ENCODE peak calls at places on chromosomes 5 and 9, in nine cellular contexts. A is glutamatergic neuron; I is left cardiac atrium; M is stomach; F is pancreas; J is epithelial cell of esophagus; L is activated naive CD4-positive, alpha-beta T cell treated with anti-CD3 and anti-CD28 coated beads for 36 hours; G is psoas muscle; C is activated gamma-delta T cell treated with Interleukin-2 at 50 U/mL for 16 hours. K is an unnamed sample.

GRCh38 chr5:58060971-58061370 is 398.9 kb downstream of the PLK2 start:
- DNase-seq in J (peak; percentile 51), C (no peak), L (no peak), G (no peak), M (no peak), A (no peak), F (no peak), I (no peak), K (no peak)

GRCh38 chr5:152329191-152329590 is 75.9 kb downstream of the NMUR2 start:
- DNase-seq in M (no peak), F (no peak), G (no peak), A (no peak), I (no peak), J (peak; percentile 7), C (no peak), L (no peak), K (no peak)

GRCh38 chr5:32771037-32771436 is 59.9 kb downstream of the NPR3 start:
- DNase-seq in J (no peak), C (no peak), A (no peak), M (no peak), I (peak; percentile 34), F (peak; percentile 28), G (peak; percentile 52), L (no peak), K (no peak)

GRCh38 chr5:132487841-132488555 is 2.6 kb downstream of the IRF1 start:
- DNase-seq in G (no peak), I (no peak), F (no peak), A (no peak), J (no peak), L (no peak), M (peak; percentile 25), C (no peak), K (peak; percentile 12)

GRCh38 chr5:169753795-169754194 is 116.7 kb downstream of the DOCK2 start:
- DNase-seq in C (no peak), A (no peak), L (no peak), M (no peak), F (no peak), I (no peak), J (peak; percentile 56), G (no peak), K (no peak)

GRCh38 chr5:7957329-7957728 is 88.4 kb downstream of the MTRR start:
- DNase-seq in L (no peak), J (no peak), C (no peak), G (no peak), M (no peak), A (no peak), I (no peak), F (no peak), K (no peak)

GRCh38 chr5:89372176-89372575 is 489.2 kb upstream of the MEF2C start:
- DNase-seq in J (no peak), C (no peak), A (no peak), G (no peak), F (no peak), M (no peak), L (no peak), I (no peak), K (no peak)

GRCh38 chr5:57488308-57488955 is 5.8 kb upstream of the ACTBL2 start:
- DNase-seq in A (no peak), M (no peak), F (no peak), I (no peak), J (peak; percentile 21), L (no peak), C (no peak), G (no peak), K (no peak)

GRCh38 chr5:124847907-124848306 is 101.5 kb upstream of the ZNF608 start:
- DNase-seq in C (no peak), L (no peak), A (no peak), J (no peak), I (no peak), G (no peak), F (no peak), M (no peak), K (no peak)

GRCh38 chr5:154276932-154277331 is 86.4 kb downstream of the GALNT10 start:
- DNase-seq in L (no peak), I (peak; percentile 68), G (peak; percentile 69), F (no peak), C (no peak), J (no peak), M (no peak), A (no peak), K (peak; percentile 74)

GRCh38 chr9:133576591-133577462 is 32.4 kb downstream of the FAM163B start:
- DNase-seq in F (no peak), M (no peak), L (no peak), G (no peak), A (no peak), C (no peak), J (no peak), I (peak; percentile 63), K (peak; percentile 51)

GRCh38 chr5:148401604-148402003 is 17.8 kb downstream of the FBXO38 start:
- DNase-seq in C (no peak), L (no peak), J (no peak), F (no peak), I (no peak), G (no peak), M (no peak), A (no peak), K (no peak)

GRCh38 chr9:89993678-89994630 is 389.1 kb downstream of the GADD45G start:
- DNase-seq in C (no peak), F (no peak), J (no peak), I (peak; percentile 57), M (no peak), L (no peak), G (peak; percentile 77), A (no peak), K (peak; percentile 92)

GRCh38 chr5:139226131-139226530 is 28.0 kb upstream of the SIL1 start:
- DNase-seq in L (no peak), A (no peak), G (no peak), J (no peak), I (no peak), C (no peak), F (no peak), M (no peak), K (no peak)

K was measured in adrenal gland.